ENCODE peak calls at places on chromosomes 2 and 18, in nine cellular contexts. One of them, this sample, is unnamed.

GRCh38 chr2:15348028-15348427 is 213.1 kb downstream of the NBAS start:
- DNase-seq in Peyer's patch: no peak
- DNase-seq in breast epithelium: no peak
- DNase-seq in GM06990: no peak
- DNase-seq in ascending aorta: no peak
- DNase-seq in tibial nerve: no peak
- DNase-seq in AG09319: no peak
- DNase-seq in kidney epithelial cell: no peak
- DNase-seq in spleen: no peak
- DNase-seq in this sample: peak; percentile 28

GRCh38 chr2:217609952-217610351 is 392.8 kb downstream of the TNS1 start:
- DNase-seq in Peyer's patch: no peak
- DNase-seq in breast epithelium: no peak
- DNase-seq in GM06990: no peak
- DNase-seq in ascending aorta: no peak
- DNase-seq in tibial nerve: no peak
- DNase-seq in AG09319: no peak
- DNase-seq in kidney epithelial cell: no peak
- DNase-seq in spleen: no peak
- DNase-seq in this sample: no peak

GRCh38 chr2:6512584-6512983 is 353.1 kb downstream of the CMPK2 start:
- DNase-seq in Peyer's patch: no peak
- DNase-seq in breast epithelium: no peak
- DNase-seq in GM06990: no peak
- DNase-seq in ascending aorta: no peak
- DNase-seq in tibial nerve: no peak
- DNase-seq in AG09319: no peak
- DNase-seq in kidney epithelial cell: no peak
- DNase-seq in spleen: no peak
- DNase-seq in this sample: no peak

GRCh38 chr2:46364797-46365457 is 67.7 kb downstream of the EPAS1 start:
- DNase-seq in Peyer's patch: no peak
- DNase-seq in breast epithelium: no peak
- DNase-seq in GM06990: no peak
- DNase-seq in ascending aorta: no peak
- DNase-seq in tibial nerve: peak; percentile 80
- DNase-seq in AG09319: peak; percentile 41
- DNase-seq in kidney epithelial cell: peak; percentile 14
- DNase-seq in spleen: no peak
- DNase-seq in this sample: peak; percentile 47

GRCh38 chr18:5582054-5582453 is 38.3 kb upstream of the EPB41L3 start:
- DNase-seq in Peyer's patch: no peak
- DNase-seq in breast epithelium: no peak
- DNase-seq in GM06990: no peak
- DNase-seq in ascending aorta: no peak
- DNase-seq in tibial nerve: no peak
- DNase-seq in AG09319: peak; percentile 14
- DNase-seq in kidney epithelial cell: no peak
- DNase-seq in spleen: no peak
- DNase-seq in this sample: no peak

GRCh38 chr2:225457462-225457861 is 58.0 kb downstream of the NYAP2 start:
- DNase-seq in Peyer's patch: no peak
- DNase-seq in breast epithelium: no peak
- DNase-seq in GM06990: no peak
- DNase-seq in ascending aorta: no peak
- DNase-seq in tibial nerve: no peak
- DNase-seq in AG09319: no peak
- DNase-seq in kidney epithelial cell: no peak
- DNase-seq in spleen: no peak
- DNase-seq in this sample: no peak

GRCh38 chr2:218428846-218429558 is 10.1 kb downstream of the VIL1 start:
- DNase-seq in Peyer's patch: peak; percentile 45
- DNase-seq in breast epithelium: no peak
- DNase-seq in GM06990: no peak
- DNase-seq in ascending aorta: no peak
- DNase-seq in tibial nerve: no peak
- DNase-seq in AG09319: no peak
- DNase-seq in kidney epithelial cell: no peak
- DNase-seq in spleen: peak; percentile 67
- DNase-seq in this sample: no peak

GRCh38 chr2:215772003-215772402 is 241.3 kb downstream of the MREG start:
- DNase-seq in Peyer's patch: no peak
- DNase-seq in breast epithelium: no peak
- DNase-seq in GM06990: no peak
- DNase-seq in ascending aorta: no peak
- DNase-seq in tibial nerve: no peak
- DNase-seq in AG09319: no peak
- DNase-seq in kidney epithelial cell: no peak
- DNase-seq in spleen: no peak
- DNase-seq in this sample: no peak

GRCh38 chr2:96391828-96392200 is 56.2 kb downstream of the NCAPH start:
- DNase-seq in Peyer's patch: no peak
- DNase-seq in breast epithelium: no peak
- DNase-seq in GM06990: no peak
- DNase-seq in ascending aorta: no peak
- DNase-seq in tibial nerve: no peak
- DNase-seq in AG09319: no peak
- DNase-seq in kidney epithelial cell: no peak
- DNase-seq in spleen: no peak
- DNase-seq in this sample: no peak

GRCh38 chr2:96393989-96394761 is 58.6 kb downstream of the NCAPH start:
- DNase-seq in Peyer's patch: no peak
- DNase-seq in breast epithelium: no peak
- DNase-seq in GM06990: no peak
- DNase-seq in ascending aorta: no peak
- DNase-seq in tibial nerve: no peak
- DNase-seq in AG09319: no peak
- DNase-seq in kidney epithelial cell: no peak
- DNase-seq in spleen: no peak
- DNase-seq in this sample: no peak

GRCh38 chr2:96391153-96391827 is 55.7 kb downstream of the NCAPH start:
- DNase-seq in Peyer's patch: no peak
- DNase-seq in breast epithelium: no peak
- DNase-seq in GM06990: no peak
- DNase-seq in ascending aorta: no peak
- DNase-seq in tibial nerve: no peak
- DNase-seq in AG09319: no peak
- DNase-seq in kidney epithelial cell: no peak
- DNase-seq in spleen: no peak
- DNase-seq in this sample: no peak

GRCh38 chr2:96386470-96386869 is 50.9 kb downstream of the NCAPH start:
- DNase-seq in Peyer's patch: no peak
- DNase-seq in breast epithelium: no peak
- DNase-seq in GM06990: no peak
- DNase-seq in ascending aorta: no peak
- DNase-seq in tibial nerve: no peak
- DNase-seq in AG09319: no peak
- DNase-seq in kidney epithelial cell: no peak
- DNase-seq in spleen: no peak
- DNase-seq in this sample: no peak

DNA sequence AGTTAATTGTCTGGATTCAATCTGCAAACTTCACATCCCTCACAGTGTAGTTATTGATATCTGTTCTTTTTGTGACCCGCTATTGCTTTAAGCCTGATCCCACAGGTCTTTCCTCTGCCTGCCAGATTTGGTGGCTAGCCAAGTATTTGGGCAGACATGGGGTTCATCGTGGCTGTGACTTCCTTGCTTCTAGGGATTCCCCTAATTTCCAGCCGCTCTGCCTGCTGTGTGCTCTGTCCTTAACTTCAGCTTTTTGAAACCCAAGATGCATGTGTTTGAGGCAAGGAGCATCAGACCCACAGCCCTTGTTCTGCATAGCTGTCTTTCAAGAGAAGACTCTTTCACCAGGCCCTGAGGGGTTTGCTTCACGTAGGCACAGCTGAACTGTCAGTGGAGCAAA is 54.2 kb downstream of the NCAPH start:
- DNase-seq in Peyer's patch: no peak
- DNase-seq in breast epithelium: no peak
- DNase-seq in GM06990: no peak
- DNase-seq in ascending aorta: no peak
- DNase-seq in tibial nerve: no peak
- DNase-seq in AG09319: no peak
- DNase-seq in kidney epithelial cell: no peak
- DNase-seq in spleen: no peak
- DNase-seq in this sample: no peak
- TF ChIP-seq CTCF in Peyer's patch: no peak
- TF ChIP-seq CTCF in breast epithelium: no peak
- TF ChIP-seq CTCF in GM06990: no peak
- TF ChIP-seq CTCF in ascending aorta: no peak
- TF ChIP-seq CTCF in tibial nerve: no peak
- TF ChIP-seq CTCF in AG09319: no peak
- TF ChIP-seq CTCF in kidney epithelial cell: no peak
- TF ChIP-seq CTCF in spleen: no peak
- TF ChIP-seq CTCF in this sample: no peak

GRCh38 chr2:49045083-49045482 is 109.2 kb downstream of the FSHR start:
- DNase-seq in Peyer's patch: no peak
- DNase-seq in breast epithelium: no peak
- DNase-seq in GM06990: no peak
- DNase-seq in ascending aorta: no peak
- DNase-seq in tibial nerve: no peak
- DNase-seq in AG09319: no peak
- DNase-seq in kidney epithelial cell: no peak
- DNase-seq in spleen: no peak
- DNase-seq in this sample: no peak

GRCh38 chr2:49044265-49044664 is 110.0 kb downstream of the FSHR start:
- DNase-seq in Peyer's patch: no peak
- DNase-seq in breast epithelium: no peak
- DNase-seq in GM06990: no peak
- DNase-seq in ascending aorta: no peak
- DNase-seq in tibial nerve: no peak
- DNase-seq in AG09319: no peak
- DNase-seq in kidney epithelial cell: no peak
- DNase-seq in spleen: no peak
- DNase-seq in this sample: no peak

GRCh38 chr2:49043405-49043982 is 110.8 kb downstream of the FSHR start:
- DNase-seq in Peyer's patch: no peak
- DNase-seq in breast epithelium: no peak
- DNase-seq in GM06990: no peak
- DNase-seq in ascending aorta: no peak
- DNase-seq in tibial nerve: no peak
- DNase-seq in AG09319: no peak
- DNase-seq in kidney epithelial cell: no peak
- DNase-seq in spleen: no peak
- DNase-seq in this sample: no peak

GRCh38 chr2:49042510-49042909 is 111.8 kb downstream of the FSHR start:
- DNase-seq in Peyer's patch: no peak
- DNase-seq in breast epithelium: no peak
- DNase-seq in GM06990: peak; percentile 19
- DNase-seq in ascending aorta: no peak
- DNase-seq in tibial nerve: no peak
- DNase-seq in AG09319: no peak
- DNase-seq in kidney epithelial cell: no peak
- DNase-seq in spleen: no peak
- DNase-seq in this sample: no peak

DNA sequence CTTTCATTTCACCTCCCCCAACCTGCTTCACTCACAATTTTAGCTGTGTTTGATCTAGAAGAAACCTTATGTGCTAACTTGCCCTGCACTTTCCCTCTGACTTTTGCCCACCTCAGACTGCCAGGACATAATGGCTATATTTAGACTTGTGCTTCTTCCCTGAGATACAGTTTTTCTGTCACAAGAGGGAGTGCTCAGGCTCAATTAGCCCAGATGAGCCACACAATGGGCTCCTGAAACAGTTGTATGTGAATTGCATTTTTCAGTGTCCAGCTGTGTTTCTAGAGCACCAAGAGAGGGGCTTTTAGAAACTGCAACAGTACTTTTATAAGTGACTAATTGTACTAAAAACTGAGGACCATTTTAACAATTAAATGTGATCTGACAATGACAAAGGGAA is 109.6 kb downstream of the FSHR start:
- DNase-seq in Peyer's patch: no peak
- DNase-seq in breast epithelium: no peak
- DNase-seq in GM06990: no peak
- DNase-seq in ascending aorta: no peak
- DNase-seq in tibial nerve: no peak
- DNase-seq in AG09319: no peak
- DNase-seq in kidney epithelial cell: no peak
- DNase-seq in spleen: no peak
- DNase-seq in this sample: no peak
- TF ChIP-seq CTCF in Peyer's patch: peak; percentile 9
- TF ChIP-seq CTCF in breast epithelium: no peak
- TF ChIP-seq CTCF in GM06990: no peak
- TF ChIP-seq CTCF in ascending aorta: no peak
- TF ChIP-seq CTCF in tibial nerve: no peak
- TF ChIP-seq CTCF in AG09319: no peak
- TF ChIP-seq CTCF in kidney epithelial cell: no peak
- TF ChIP-seq CTCF in spleen: no peak
- TF ChIP-seq CTCF in this sample: no peak

DNA sequence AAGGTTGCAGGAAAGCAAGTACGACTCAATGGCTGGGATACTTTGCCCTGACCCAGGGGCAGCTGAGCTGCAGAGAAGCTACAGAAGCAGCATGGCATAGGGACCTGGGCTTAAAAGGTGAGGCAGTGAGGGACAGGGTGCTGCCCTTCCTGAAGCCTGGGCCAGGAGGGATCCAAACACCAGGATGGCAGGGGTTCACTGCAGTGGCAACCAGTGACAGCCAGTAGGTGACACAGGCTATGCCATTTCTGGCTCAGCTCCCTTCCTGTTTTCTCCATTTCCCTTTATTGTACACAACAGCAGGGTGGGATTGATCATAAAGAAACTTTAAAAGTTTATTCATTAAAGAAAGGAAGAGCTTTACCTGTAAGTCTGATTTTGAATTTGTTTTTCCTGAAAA is 48.8 kb downstream of the CABYR start:
- DNase-seq in Peyer's patch: no peak
- DNase-seq in breast epithelium: no peak
- DNase-seq in GM06990: no peak
- DNase-seq in ascending aorta: no peak
- DNase-seq in tibial nerve: no peak
- DNase-seq in AG09319: no peak
- DNase-seq in kidney epithelial cell: no peak
- DNase-seq in spleen: no peak
- DNase-seq in this sample: no peak
- TF ChIP-seq CTCF in Peyer's patch: no peak
- TF ChIP-seq CTCF in breast epithelium: no peak
- TF ChIP-seq CTCF in GM06990: no peak
- TF ChIP-seq CTCF in ascending aorta: no peak
- TF ChIP-seq CTCF in tibial nerve: no peak
- TF ChIP-seq CTCF in AG09319: no peak
- TF ChIP-seq CTCF in kidney epithelial cell: no peak
- TF ChIP-seq CTCF in spleen: no peak
- TF ChIP-seq CTCF in this sample: no peak

DNA sequence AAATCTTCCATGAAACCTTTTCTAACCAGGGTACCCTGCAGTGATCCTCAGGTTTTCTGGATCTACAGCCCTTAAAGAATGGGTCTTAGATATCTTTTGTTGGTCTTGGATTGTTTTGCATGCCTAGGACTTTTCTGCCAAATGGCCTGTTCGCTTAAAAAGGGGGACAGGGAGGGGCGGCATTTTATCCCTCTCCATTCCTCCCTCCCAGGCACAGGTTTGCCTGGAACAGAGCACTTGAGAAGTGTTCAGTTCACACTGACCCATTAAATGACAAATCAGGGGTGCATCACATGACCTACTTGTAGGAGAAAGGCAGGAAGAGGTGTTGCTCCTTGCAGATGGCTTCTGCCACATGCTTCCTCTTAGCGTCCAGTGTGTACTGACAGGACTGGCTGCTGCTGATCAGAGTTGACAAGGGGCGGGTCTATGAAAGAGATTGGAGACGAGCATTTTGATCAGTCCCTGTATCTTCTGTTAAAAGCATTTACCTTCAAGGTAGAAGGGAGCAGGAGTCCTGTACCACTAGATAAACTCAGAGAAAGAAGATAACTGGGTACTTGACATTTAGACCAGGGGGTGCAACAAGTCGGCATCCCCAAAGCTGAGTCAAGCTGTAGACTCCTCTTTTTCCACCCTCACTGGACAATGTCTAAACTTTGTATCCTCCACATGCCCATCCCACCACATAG is 8.4 kb downstream of the APOB start:
- DNase-seq in Peyer's patch: no peak
- DNase-seq in breast epithelium: no peak
- DNase-seq in GM06990: no peak
- DNase-seq in ascending aorta: no peak
- DNase-seq in tibial nerve: no peak
- DNase-seq in AG09319: no peak
- DNase-seq in kidney epithelial cell: no peak
- DNase-seq in spleen: no peak
- DNase-seq in this sample: no peak
- TF ChIP-seq CTCF in Peyer's patch: no peak
- TF ChIP-seq CTCF in breast epithelium: no peak
- TF ChIP-seq CTCF in GM06990: no peak
- TF ChIP-seq CTCF in ascending aorta: no peak
- TF ChIP-seq CTCF in tibial nerve: no peak
- TF ChIP-seq CTCF in AG09319: no peak
- TF ChIP-seq CTCF in kidney epithelial cell: no peak
- TF ChIP-seq CTCF in spleen: no peak
- TF ChIP-seq CTCF in this sample: no peak

This sample was measured in foreskin keratinocyte.